ENCODE peak calls at places on chromosomes 6 and 20, in seven cellular contexts. Y, N, A, P, L, D and K are unnamed samples. For H3K9me3, the result is how much of the 10 kb centered on the place peaks cover.

GRCh38 chr6:133447924-133448323 is 206.8 kb downstream of the EYA4 start:
- DNase-seq in D (no peak), N (no peak), L (no peak), A (no peak), Y (no peak), P (no peak), K (no peak)

GRCh38 chr6:52213127-52213526 is 27.0 kb downstream of the IL17A start:
- DNase-seq in D (no peak), P (no peak), N (no peak), L (peak), Y (no peak), A (no peak), K (no peak)

GRCh38 chr20:22268675-22269074 is 315.7 kb downstream of the FOXA2 start:
- DNase-seq in L (no peak), P (no peak), D (no peak), A (no peak), N (no peak), Y (no peak), K (no peak)

GRCh38 chr6:160015778-160016684 is 47.1 kb downstream of the IGF2R start:
- DNase-seq in D (no peak), A (no peak), N (peak), Y (no peak), L (no peak), P (peak), K (no peak)

GRCh38 chr6:82259389-82259788 is 11.8 kb upstream of the IBTK start:
- DNase-seq in P (no peak), L (no peak), Y (no peak), D (no peak), N (no peak), A (no peak), K (no peak)

GRCh38 chr20:17442588-17442987 is 88.6 kb downstream of the BFSP1 start:
- DNase-seq in A (no peak), D (peak), N (no peak), L (peak), P (no peak), Y (no peak), K (no peak)

GRCh38 chr20:38805502-38805957 is at the start of gene PPP1R16B:
- DNase-seq in A (peak), N (peak), P (peak), D (peak), L (no peak), Y (peak), K (peak)

GRCh38 chr6:138030872-138031271 is 76.3 kb downstream of the PERP start:
- DNase-seq in P (no peak), Y (no peak), D (no peak), A (no peak), L (no peak), N (no peak), K (no peak)

GRCh38 chr6:77177470-77177869 is 285.8 kb downstream of the HTR1B start:
- DNase-seq in Y (no peak), A (no peak), L (no peak), D (no peak), P (no peak), N (no peak), K (no peak)

GRCh38 chr6:36758516-36759176 is 61.0 kb downstream of the RAB44 start:
- DNase-seq in Y (no peak), N (no peak), L (no peak), D (no peak), P (no peak), A (peak), K (no peak)

GRCh38 chr6:17186925-17187324 is 85.1 kb downstream of the STMND1 start:
- DNase-seq in Y (no peak), L (no peak), P (no peak), D (no peak), A (no peak), N (no peak), K (no peak)

DNA sequence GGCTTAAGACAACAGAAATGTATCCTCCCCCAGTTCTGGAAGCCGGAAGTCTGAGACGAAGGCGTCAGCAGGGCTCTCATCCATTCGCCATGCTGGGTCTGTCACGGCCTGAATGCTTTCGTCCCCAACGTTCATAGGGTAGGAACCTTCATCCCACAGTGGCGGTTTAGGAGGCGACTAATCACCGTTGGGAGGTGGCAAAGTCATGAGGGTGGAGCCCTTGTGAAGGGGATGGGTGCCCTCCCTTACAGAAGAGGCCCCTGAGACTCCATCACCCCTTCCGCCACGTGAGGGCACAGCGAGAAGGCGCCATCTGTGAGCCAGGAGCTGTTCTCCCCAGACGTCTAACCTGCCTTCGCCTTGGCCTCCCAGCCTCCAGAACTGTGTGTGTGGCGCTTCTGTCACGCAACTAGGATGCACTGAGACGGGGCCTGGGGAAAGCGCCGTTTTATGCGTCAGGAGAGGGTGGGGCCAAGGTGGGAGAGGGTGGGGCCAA is 250.4 kb downstream of the TTLL2 start:
- DNase-seq in Y (no peak), N (no peak), A (no peak), L (no peak), D (no peak), P (no peak), K (peak)
- H3K9me3 ChIP-seq in Y (under half), N (under half), A (under half), L (under half), D (under half), P (under half), K (under half)

GRCh38 chr20:56166781-56167465 is 81.6 kb upstream of the MC3R start:
- DNase-seq in D (no peak), Y (no peak), N (no peak), P (no peak), A (no peak), L (no peak), K (no peak)
- H3K9me3 ChIP-seq in D (under half), Y (under half), N (under half), P (under half), A (under half), L (under half), K (under half)

GRCh38 chr6:169865346-169866139 is 114.1 kb downstream of the ERMARD start:
- DNase-seq in N (no peak), L (no peak), D (no peak), A (peak), P (peak), Y (no peak), K (peak)

GRCh38 chr6:169866140-169866534 is 114.7 kb downstream of the ERMARD start:
- DNase-seq in A (peak), L (no peak), N (no peak), D (no peak), Y (no peak), P (no peak), K (no peak)

GRCh38 chr6:169863710-169864109 is 112.3 kb downstream of the ERMARD start:
- DNase-seq in L (no peak), A (no peak), Y (no peak), D (no peak), N (no peak), P (no peak), K (no peak)

GRCh38 chr6:169863149-169863525 is 111.7 kb downstream of the ERMARD start:
- DNase-seq in Y (no peak), D (no peak), A (peak), L (no peak), P (no peak), N (no peak), K (peak)

GRCh38 chr6:169864148-169865030 is 113.0 kb downstream of the ERMARD start:
- DNase-seq in A (peak), P (no peak), D (no peak), Y (no peak), L (no peak), N (no peak), K (peak)
- H3K9me3 ChIP-seq in A (under half), P (under half), D (under half), Y (under half), L (under half), N (under half), K (under half)

GRCh38 chr20:25368526-25368925 is 22.1 kb downstream of the ABHD12 start:
- DNase-seq in P (no peak), N (no peak), A (no peak), Y (no peak), L (no peak), D (no peak), K (no peak)

GRCh38 chr20:25364180-25364788 is 26.4 kb downstream of the ABHD12 start:
- DNase-seq in Y (no peak), L (no peak), N (no peak), A (no peak), D (no peak), P (no peak), K (no peak)

GRCh38 chr20:25361287-25361683 is 29.4 kb downstream of the ABHD12 start:
- DNase-seq in D (no peak), Y (no peak), A (no peak), N (no peak), L (peak), P (no peak), K (no peak)

GRCh38 chr20:25360631-25361286 is 29.9 kb downstream of the ABHD12 start:
- DNase-seq in N (no peak), P (no peak), A (no peak), Y (no peak), D (no peak), L (no peak), K (no peak)

DNA sequence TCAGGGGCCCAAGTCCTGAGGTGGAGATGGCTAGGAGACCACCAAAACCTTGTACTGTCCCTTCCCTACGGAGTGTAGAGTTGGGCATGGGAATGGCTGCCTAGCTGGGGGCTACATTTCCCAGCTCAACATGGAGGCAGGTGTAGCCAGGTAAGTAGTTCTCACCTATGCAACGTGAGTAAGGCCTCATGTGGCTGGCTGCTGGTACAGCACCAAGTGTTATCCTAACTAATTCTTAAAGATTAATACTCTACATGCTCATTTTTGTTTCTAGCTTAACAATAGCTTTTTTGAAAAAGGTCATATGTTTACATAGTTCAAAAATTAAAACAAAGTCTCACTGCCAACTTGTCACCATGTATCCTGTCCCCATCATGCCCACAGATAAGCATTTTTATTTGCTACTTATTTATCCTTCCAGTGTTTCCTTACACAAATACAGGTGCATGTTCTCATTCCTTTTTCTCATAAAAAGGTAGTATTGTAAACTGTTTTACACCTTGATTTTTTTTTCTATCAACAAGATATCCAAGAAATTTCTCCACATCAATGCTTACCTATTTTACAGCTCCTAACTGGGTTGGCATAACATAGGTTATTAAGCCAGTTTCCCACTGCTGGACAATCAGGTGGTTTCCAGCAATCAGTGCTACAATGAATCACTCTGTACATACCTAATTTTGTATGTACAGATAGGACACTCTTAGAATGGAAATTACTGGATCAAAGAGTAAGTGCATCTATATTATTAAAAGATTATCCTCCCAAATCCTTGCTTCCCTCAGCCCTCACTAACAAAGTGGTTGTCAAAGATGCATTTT is 25.5 kb downstream of the ABHD12 start:
- DNase-seq in A (no peak), L (no peak), N (no peak), P (no peak), Y (no peak), D (no peak), K (no peak)
- H3K9me3 ChIP-seq in A (under half), L (under half), N (under half), P (under half), Y (under half), D (under half), K (under half)

GRCh38 chr20:29301624-29302259 is 1955.7 kb upstream of the DEFB115 start:
- DNase-seq in L (no peak), A (no peak), P (no peak), D (no peak), N (no peak), Y (no peak), K (no peak)
- H3K9me3 ChIP-seq in L (half or more), A (half or more), P (under half), D (under half), N (under half), Y (under half), K (under half)